ENCODE peak calls at places on chromosomes 4 and X, in seven cellular contexts. H, E, P, J, L, A and Y are unnamed samples.

GRCh38 chrX:42946544-42947223 is 168.7 kb upstream of the PPP1R2C start:
- DNase-seq in H (peak; percentile 52), E (no peak), P (no peak), J (no peak), L (no peak), A (no peak), Y (no peak)

GRCh38 chr4:37977471-37978452 is 17.6 kb downstream of the PTTG2 start:
- DNase-seq in H (peak; percentile 83), E (peak; percentile 28), P (peak; percentile 28), J (peak; percentile 69), L (peak; percentile 58), A (peak; percentile 74), Y (peak; percentile 81)

GRCh38 chrX:150219374-150220185 is 143.5 kb upstream of the MAMLD1 start:
- DNase-seq in H (no peak), E (no peak), P (peak; percentile 68), J (no peak), L (no peak), A (no peak), Y (no peak)

GRCh38 chr4:140137654-140138053 is 16.3 kb downstream of the MAML3 start:
- DNase-seq in H (no peak), E (no peak), P (no peak), J (no peak), L (no peak), A (no peak), Y (no peak)

GRCh38 chr4:186651624-186652023 is 72.0 kb downstream of the FAT1 start:
- DNase-seq in H (no peak), E (no peak), P (no peak), J (peak; percentile 12), L (no peak), A (no peak), Y (peak; percentile 44)

GRCh38 chr4:139535852-139536234 is 20.2 kb downstream of the SETD7 start:
- DNase-seq in H (no peak), E (no peak), P (no peak), J (no peak), L (no peak), A (no peak), Y (no peak)

GRCh38 chr4:164779811-164780216 is 25.9 kb downstream of the SMIM31 start:
- DNase-seq in H (no peak), E (no peak), P (no peak), J (no peak), L (no peak), A (peak; percentile 56), Y (peak; percentile 64)

GRCh38 chr4:106222548-106222947 is 93.5 kb downstream of the TBCK start:
- DNase-seq in H (no peak), E (no peak), P (no peak), J (no peak), L (no peak), A (no peak), Y (no peak)

GRCh38 chrX:151902813-151903591 is 9.7 kb upstream of the MAGEA4 start:
- DNase-seq in H (no peak), E (peak; percentile 70), P (peak; percentile 55), J (no peak), L (no peak), A (no peak), Y (peak; percentile 79)

GRCh38 chr4:85302756-85303155 is 172.2 kb upstream of the ARHGAP24 start:
- DNase-seq in H (no peak), E (no peak), P (no peak), J (no peak), L (no peak), A (no peak), Y (no peak)

GRCh38 chr4:172515266-172515879 is 653.2 kb upstream of the GALNT7 start:
- DNase-seq in H (no peak), E (no peak), P (no peak), J (no peak), L (no peak), A (no peak), Y (no peak)

GRCh38 chr4:4457803-4458550 is 71.1 kb downstream of the NSG1 start:
- DNase-seq in H (no peak), E (no peak), P (peak; percentile 10), J (no peak), L (no peak), A (no peak), Y (peak; percentile 67)

GRCh38 chr4:81376720-81377119 is 95.0 kb downstream of the RASGEF1B start:
- DNase-seq in H (no peak), E (no peak), P (no peak), J (no peak), L (no peak), A (no peak), Y (no peak)

GRCh38 chrX:47831788-47832187 is 4.9 kb upstream of the ZNF81 start:
- DNase-seq in H (peak; percentile 70), E (no peak), P (peak; percentile 2), J (no peak), L (peak; percentile 37), A (peak; percentile 70), Y (peak; percentile 48)

GRCh38 chr4:56049428-56050212 is 100.9 kb downstream of the CEP135 start:
- DNase-seq in H (no peak), E (no peak), P (no peak), J (peak; percentile 24), L (no peak), A (peak; percentile 79), Y (peak; percentile 30)

GRCh38 chr4:5710065-5710961 is 688 bp upstream of the EVC start:
- DNase-seq in H (no peak), E (no peak), P (peak; percentile 19), J (no peak), L (no peak), A (no peak), Y (peak; percentile 30)

GRCh38 chr4:93760284-93760683 is 68.3 kb upstream of the ATOH1 start:
- DNase-seq in H (no peak), E (no peak), P (no peak), J (no peak), L (no peak), A (no peak), Y (no peak)

GRCh38 chrX:10884246-10884645 is 226.9 kb upstream of the HCCS start:
- DNase-seq in H (no peak), E (no peak), P (no peak), J (no peak), L (no peak), A (no peak), Y (no peak)

GRCh38 chrX:69493193-69493592 is 10.9 kb upstream of the NALF2 start:
- DNase-seq in H (no peak), E (no peak), P (peak; percentile 28), J (no peak), L (peak; percentile 9), A (peak; percentile 52), Y (peak; percentile 14)

GRCh38 chrX:38038501-38038900 is 32.1 kb downstream of the SYTL5 start:
- DNase-seq in H (no peak), E (no peak), P (no peak), J (no peak), L (no peak), A (no peak), Y (no peak)